ENCODE peak calls at places on chromosomes 11 and 22, in seven cellular contexts. E is neuronal stem cell; X is adipocyte; F is BJ; B is A673; G is ovary; S is CD8-positive, alpha-beta T cell. C is an unnamed sample. For H3K27me3 and H3K36me3, the result is how much of the 10 kb centered on the place peaks cover.

GRCh38 chr11:75100314-75100713 is 3.6 kb upstream of the OR2AT4 start:
- DNase-seq in S (no peak), F (no peak), X (no peak), B (no peak), G (no peak), E (no peak), C (peak)

GRCh38 chr11:97140885-97141494 is 751.2 kb downstream of the JRKL start:
- DNase-seq in G (no peak), F (no peak), B (peak), S (no peak), E (peak), X (peak), C (peak)

GRCh38 chr11:96168623-96169022 is 174.4 kb downstream of the MAML2 start:
- DNase-seq in G (no peak), F (no peak), S (no peak), E (no peak), X (peak), B (peak), C (peak)

GRCh38 chr11:118090545-118091162 is 3.9 kb upstream of the SMIM35 start:
- DNase-seq in E (no peak), B (no peak), S (no peak), G (no peak), F (no peak), X (no peak), C (peak)

GRCh38 chr11:70522613-70523311 is 124.4 kb downstream of the CTTN start:
- DNase-seq in X (no peak), S (no peak), F (no peak), B (no peak), E (peak), G (no peak), C (no peak)

GRCh38 chr11:75325713-75326438 is 25.6 kb downstream of the ARRB1 start:
- DNase-seq in X (peak), G (peak), B (peak), F (peak), E (no peak), S (no peak), C (peak)

GRCh38 chr11:125062931-125063428 is at the start of gene SLC37A2:
- DNase-seq in F (peak), E (peak), S (peak), G (peak), B (peak), X (peak), C (peak)

GRCh38 chr11:98260983-98261382 is 759.8 kb upstream of the CNTN5 start:
- DNase-seq in G (no peak), B (no peak), F (no peak), S (no peak), E (no peak), X (no peak), C (peak)

DNA sequence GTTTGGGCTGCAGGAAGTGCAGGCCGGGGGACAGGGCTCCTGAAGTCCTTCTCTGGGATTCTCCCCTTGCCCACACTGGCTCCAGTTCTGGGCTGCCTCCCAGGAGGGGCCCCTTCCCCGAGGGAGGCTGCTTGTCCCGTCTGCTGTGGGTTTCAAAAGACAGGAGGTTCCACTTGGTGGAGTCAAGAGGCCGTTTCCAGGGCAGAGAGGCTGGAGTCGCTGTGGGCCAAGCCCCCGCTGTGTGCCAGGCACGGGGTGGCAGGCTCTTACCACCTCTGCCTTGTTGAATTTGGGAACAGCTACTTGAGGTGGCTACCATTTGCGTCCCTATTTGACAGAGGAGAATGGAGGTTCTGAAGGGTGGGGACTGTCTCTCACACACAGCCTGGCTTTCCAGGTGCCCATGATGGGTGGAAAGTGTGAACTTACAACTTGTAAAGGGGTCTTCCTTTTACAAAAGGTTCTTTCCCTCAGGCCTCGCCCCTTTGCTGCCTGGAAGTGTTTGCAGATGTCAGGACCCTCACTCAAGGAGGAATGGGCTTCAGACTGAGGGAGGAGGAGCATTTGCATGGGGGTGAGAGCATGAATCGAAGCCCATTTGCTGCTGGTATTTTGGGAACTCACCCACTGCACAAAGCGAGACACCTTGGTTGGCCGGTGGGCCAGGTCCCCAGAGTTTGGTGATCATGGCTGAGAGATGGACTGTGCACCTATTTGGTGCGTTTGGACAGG is 24.9 kb downstream of the MPPED1 start:
- DNase-seq in E (no peak), F (no peak), B (no peak), G (peak), S (no peak), X (no peak), C (no peak)
- H3K27me3 ChIP-seq in E (under half), F (under half), B (under half), G (under half), S (under half), X (half or more), C (under half)

DNA sequence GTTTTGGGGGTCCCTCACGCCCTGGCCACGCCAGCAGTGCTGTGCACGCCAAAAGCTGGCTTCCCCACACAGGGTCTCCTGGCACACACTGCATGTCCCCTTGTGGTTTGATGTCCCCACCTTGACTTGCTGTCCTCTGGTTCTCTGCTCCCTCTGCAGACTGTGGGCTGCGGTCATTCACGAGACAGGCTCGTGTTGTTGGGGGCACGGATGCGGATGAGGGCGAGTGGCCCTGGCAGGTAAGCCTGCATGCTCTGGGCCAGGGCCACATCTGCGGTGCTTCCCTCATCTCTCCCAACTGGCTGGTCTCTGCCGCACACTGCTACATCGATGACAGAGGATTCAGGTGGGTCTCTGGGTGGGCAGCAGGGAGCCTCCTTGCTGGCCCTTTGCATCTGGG is 40.2 kb downstream of the ST14 start:
- DNase-seq in B (no peak), F (no peak), X (no peak), S (no peak), E (no peak), G (no peak), C (no peak)
- H3K36me3 ChIP-seq in B (under half), F (under half), X (under half), S (under half), E (under half), G (under half), C (under half)

DNA sequence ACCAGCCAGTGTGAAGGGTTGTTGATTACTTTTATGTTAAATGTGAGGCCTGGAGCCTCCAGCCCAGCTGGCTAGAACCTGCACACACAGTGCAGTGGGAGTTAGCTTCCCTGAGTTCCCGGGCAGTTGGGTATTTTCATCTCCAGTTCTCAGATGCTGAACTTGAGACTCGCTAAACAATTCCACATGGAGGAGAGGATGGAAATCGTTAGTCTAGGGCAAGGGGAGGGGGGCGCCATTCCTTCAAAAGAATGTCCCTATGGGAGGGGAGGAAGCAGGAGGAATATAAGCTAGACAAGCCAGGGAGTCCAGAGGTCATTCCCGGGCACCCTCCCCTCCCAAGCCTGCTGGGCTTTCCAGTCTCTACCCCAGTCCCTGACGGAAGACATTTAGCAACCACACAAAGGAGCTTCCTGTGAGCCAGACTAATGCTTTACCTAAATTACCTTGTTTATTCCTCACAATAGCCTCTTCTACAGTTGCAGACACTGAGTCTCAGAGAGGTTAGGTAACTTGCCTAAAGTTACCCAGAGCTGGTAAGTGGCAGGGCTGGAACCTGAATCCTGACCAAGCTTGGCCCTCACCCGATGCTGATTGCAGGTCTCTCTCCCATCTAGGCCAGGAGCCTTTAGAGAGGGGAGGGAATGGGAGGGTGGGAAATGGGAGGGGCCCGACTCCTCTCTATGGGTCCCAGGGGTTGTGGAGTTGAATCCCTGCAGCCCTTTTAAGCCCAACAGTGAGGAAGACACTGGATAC is 1.9 kb upstream of the TSKU start:
- DNase-seq in E (no peak), S (no peak), F (no peak), G (no peak), X (peak), B (no peak), C (no peak)
- H3K27me3 ChIP-seq in E (under half), S (under half), F (under half), G (under half), X (under half), B (under half), C (under half)

GRCh38 chr11:73977856-73978519 is 4.7 kb downstream of the UCP2 start:
- DNase-seq in E (no peak), F (no peak), X (no peak), B (no peak), G (no peak), S (no peak), C (no peak)
- H3K36me3 ChIP-seq in E (half or more), F (under half), X (half or more), B (half or more), G (under half), S (half or more), C (under half)